ENCODE peak calls at places on chromosomes 12 and 14, in six cellular contexts. Y, V, N, U, E and O are unnamed samples.

GRCh38 chr14:61466249-61466904 is 145.0 kb downstream of the PRKCH start:
- DNase-seq in E (peak; percentile 84), N (no peak), Y (no peak), U (peak; percentile 100), V (peak; percentile 73), O (no peak)

GRCh38 chr12:6795088-6795487 is 5.8 kb downstream of the CD4 start:
- DNase-seq in E (no peak), V (no peak), Y (no peak), N (no peak), U (no peak), O (no peak)

GRCh38 chr14:20494935-20495766 is 10.2 kb upstream of the RNASE10 start:
- DNase-seq in V (no peak), E (no peak), U (peak; percentile 71), N (no peak), Y (no peak), O (no peak)

GRCh38 chr14:72738181-72738611 is 155.7 kb downstream of the DPF3 start:
- DNase-seq in U (no peak), Y (no peak), E (no peak), N (no peak), V (no peak), O (no peak)

GRCh38 chr12:1594045-1594294 is 411 bp downstream of the FBXL14 start:
- DNase-seq in Y (no peak), U (no peak), V (peak; percentile 86), N (peak; percentile 44), E (peak; percentile 76), O (peak; percentile 48)

GRCh38 chr12:53200458-53201169 is 6.4 kb downstream of the ITGB7 start:
- DNase-seq in U (no peak), N (no peak), Y (no peak), E (no peak), V (no peak), O (no peak)

GRCh38 chr14:95432152-95433093 is 84.0 kb downstream of the SYNE3 start:
- DNase-seq in U (peak; percentile 42), V (peak; percentile 89), E (peak; percentile 41), Y (no peak), N (no peak), O (peak; percentile 62)

GRCh38 chr12:31309279-31309678 is 16.7 kb downstream of the SINHCAF start:
- DNase-seq in E (no peak), Y (no peak), V (no peak), U (no peak), N (no peak), O (no peak)

GRCh38 chr14:68665792-68666195 is 127.1 kb downstream of the ZFP36L1 start:
- DNase-seq in U (no peak), Y (no peak), E (no peak), N (no peak), V (no peak), O (no peak)

GRCh38 chr12:179131-179884 is 34.6 kb downstream of the SLC6A12 start:
- DNase-seq in N (no peak), V (no peak), E (peak; percentile 44), U (no peak), Y (no peak), O (no peak)

DNA sequence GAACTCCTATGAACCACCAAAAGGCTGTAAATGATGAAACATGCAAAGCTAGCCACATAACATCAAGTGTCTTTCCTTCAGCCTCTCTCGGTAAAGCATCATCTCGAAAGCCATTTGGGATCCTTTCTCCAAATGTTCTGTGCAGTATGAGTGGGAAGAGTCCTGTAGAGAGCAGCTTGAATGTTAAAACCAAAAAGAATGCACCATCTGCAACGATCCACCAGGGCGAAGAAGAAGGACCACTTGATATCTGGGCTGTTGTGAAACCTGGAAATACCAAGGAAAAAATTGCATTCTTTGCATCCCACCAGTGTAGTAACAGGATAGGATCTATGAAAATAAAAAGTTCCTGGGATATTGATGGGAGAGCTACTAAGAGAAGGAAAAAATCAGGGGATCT is 61.2 kb downstream of the ATG14 start:
- DNase-seq in N (no peak), E (no peak), Y (no peak), V (no peak), U (peak; percentile 11), O (no peak)
- TF ChIP-seq CTCF in N (no peak), E (no peak), Y (no peak), V (peak; percentile 47), U (no peak), O (no peak)

DNA sequence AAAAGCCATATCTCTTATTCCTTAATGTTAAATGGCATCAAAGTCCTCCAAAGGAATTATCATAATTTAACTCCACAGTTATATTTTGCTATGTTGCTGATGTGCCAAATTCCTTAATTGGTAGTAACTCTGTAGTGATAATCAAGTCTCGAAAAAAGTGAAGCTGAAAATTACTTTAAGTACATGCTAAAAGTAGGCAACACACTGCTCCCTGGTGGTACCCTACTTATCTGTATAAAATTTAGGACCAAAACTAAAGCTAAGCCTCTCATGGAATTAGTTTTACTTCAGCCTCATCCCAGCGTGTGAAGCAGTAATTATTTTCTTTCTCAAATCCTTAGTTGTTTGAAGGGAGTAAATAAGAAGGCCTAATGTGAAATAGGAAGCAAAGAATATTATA is 132.8 kb downstream of the TTLL5 start:
- DNase-seq in V (no peak), E (no peak), Y (no peak), U (peak; percentile 46), N (no peak), O (no peak)
- TF ChIP-seq CTCF in V (peak; percentile 42), E (peak; percentile 36), Y (no peak), U (peak; percentile 20), N (no peak), O (no peak)

GRCh38 chr12:4074129-4074528 is 199.4 kb upstream of the CCND2 start:
- DNase-seq in Y (no peak), N (no peak), U (no peak), V (no peak), E (no peak), O (no peak)

GRCh38 chr12:4064008-4064407 is 190.8 kb upstream of the PARP11 start:
- DNase-seq in N (no peak), V (no peak), E (no peak), Y (no peak), U (no peak), O (no peak)

DNA sequence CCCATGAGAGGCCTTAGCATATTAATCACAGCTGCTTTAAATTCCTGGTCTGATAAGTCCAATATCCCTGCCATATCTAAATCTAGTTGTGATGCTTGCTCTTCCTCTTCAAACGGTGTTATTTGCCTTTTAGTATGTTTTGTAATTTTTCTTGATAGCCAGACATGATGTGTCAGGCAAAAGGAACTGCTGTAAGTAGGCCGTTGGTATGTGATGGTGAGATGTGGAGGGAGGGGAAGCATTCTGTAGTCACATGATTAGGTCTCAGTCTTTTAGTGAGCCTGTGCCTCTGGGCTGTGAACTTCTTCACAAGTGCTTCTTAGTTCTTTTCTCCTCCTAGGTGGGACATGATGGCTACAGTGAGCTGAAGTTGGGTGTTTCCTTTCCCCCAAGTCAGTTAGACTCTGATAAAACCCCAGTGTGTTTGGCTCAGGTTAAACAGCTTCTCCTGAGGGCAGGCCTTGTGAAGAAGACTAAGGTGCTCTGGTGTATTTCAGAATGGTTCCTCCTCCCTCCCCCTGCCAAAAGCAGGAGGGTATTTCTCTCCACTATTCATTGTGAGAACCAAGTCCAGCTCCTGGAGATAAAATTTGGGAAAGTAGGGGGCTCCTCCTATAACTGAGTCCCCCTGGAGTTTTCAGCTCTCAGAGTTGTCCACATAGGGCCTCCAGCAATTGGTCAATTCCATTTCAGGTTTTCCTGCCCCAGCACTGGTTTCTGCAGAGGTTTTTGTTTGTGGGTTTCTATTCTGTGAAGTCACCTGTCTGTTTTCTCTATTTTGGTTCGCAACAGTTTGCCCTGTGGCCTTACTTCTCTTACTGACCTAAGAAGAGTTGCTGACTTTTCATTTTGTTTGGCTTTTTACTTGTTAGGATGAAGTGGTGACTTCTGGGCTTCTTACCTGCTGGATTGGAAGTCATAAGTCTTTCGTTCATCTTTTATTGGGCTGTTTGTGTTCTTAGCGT is 196.1 kb upstream of the PARP11 start:
- DNase-seq in U (peak; percentile 0), V (no peak), N (no peak), E (no peak), Y (no peak), O (no peak)
- TF ChIP-seq CTCF in U (no peak), V (no peak), N (no peak), E (no peak), Y (no peak), O (no peak)

DNA sequence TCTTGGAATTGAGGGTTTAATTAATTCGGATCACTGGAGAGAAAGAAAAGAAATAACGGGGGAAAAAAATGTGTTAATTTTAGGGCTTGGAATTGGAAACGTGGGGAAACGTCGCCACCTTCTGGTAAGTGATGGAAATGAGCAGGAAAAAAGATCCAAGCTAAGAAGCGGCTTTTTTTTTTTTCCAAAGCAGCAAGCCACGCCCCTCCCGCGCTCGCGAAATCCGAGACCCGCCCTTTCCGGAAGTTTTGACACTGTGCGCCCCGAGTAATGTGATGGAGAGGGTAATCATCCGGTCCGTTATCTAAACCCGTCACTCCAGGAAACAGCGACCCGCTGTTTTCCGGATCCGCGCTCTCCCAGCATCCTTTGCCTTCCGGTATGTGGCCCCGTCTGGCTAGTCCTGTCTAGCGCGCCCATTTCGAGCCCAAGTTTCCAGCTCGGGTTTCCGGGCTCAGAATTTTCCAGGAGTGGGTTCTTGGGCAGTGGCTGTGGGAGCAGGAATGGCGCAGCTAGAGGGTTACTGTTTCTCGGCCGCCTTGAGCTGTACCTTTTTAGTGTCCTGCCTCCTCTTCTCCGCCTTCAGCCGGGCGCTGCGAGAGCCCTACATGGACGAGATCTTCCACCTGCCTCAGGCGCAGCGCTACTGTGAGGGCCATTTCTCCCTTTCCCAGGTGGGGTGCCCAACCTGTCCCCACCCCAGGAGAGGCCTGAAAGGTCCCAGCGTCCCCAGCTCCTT is at the start of gene ALG10B:
- DNase-seq in N (peak; percentile 86), V (peak; percentile 99), Y (peak; percentile 85), E (peak; percentile 91), U (peak; percentile 98), O (peak; percentile 80)
- TF ChIP-seq CTCF in N (peak; percentile 80), V (peak; percentile 79), Y (peak; percentile 70), E (peak; percentile 84), U (peak; percentile 59), O (peak; percentile 71)

DNA sequence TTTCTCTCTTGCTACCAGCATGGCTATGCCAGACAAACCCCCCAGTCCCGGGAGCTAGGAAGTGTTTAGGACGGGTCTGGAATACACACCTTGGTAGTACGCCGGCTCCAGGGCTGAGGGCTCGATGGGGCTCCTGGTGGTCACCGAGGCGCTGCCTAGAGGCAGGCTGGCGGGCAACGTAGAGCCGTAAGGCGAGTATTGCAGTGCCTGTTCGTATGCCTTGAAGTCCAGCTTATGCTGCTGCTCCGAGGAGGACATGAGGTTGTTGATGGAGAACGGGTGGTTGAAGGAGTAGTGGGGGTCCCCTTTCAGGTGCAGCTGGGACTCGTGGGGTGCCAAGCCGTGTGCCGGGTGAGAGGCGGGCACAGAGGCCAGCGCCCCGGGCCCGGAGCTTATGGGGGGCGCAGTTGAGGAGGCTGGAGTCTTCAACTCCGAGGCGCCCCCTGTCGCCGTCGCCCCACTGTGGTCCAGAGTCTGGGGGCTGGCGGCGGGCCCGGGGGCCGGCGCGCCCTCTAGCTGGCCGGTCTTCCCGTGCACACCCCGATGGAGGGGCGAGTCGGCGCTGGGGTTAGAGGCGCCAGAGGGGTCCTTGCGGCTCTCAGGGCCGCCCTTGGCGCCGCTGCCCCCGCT is 3.6 kb downstream of the FOXA1 start:
- DNase-seq in U (no peak), N (no peak), Y (no peak), E (no peak), V (peak; percentile 93), O (peak; percentile 68)
- TF ChIP-seq CTCF in U (no peak), N (no peak), Y (no peak), E (no peak), V (peak; percentile 80), O (peak; percentile 68)